ENCODE peak calls at places on chromosome 22, in ten cellular contexts. Z is AG04450, Y is osteocyte, O is iris pigment epithelial cell, J is neural crest cell, T is LoVo, F is iPS DF 6.9, S is ovary, E is left colon, G is germinal center. K is an unnamed sample.

GRCh38 chr22:49975543-49976389 is 15.2 kb downstream of the PIM3 start:
- DNase-seq in Z (no peak), Y (no peak), O (no peak), J (peak; percentile 9), T (no peak), F (no peak), S (peak; percentile 15), E (peak; percentile 58), G (no peak), K (no peak)

GRCh38 chr22:36027579-36027959 is 1.1 kb downstream of the RBFOX2 start:
- DNase-seq in Z (no peak), Y (peak; percentile 67), O (no peak), J (no peak), T (peak; percentile 13), F (no peak), S (peak; percentile 22), E (no peak), G (peak; percentile 16), K (peak; percentile 7)

GRCh38 chr22:50728523-50728931 is 9.5 kb upstream of the ACR start:
- DNase-seq in Z (no peak), Y (no peak), O (no peak), J (no peak), T (no peak), F (no peak), S (no peak), E (peak; percentile 20), G (no peak), K (no peak)

GRCh38 chr22:26847046-26847445 is 189.7 kb downstream of the MIAT start:
- DNase-seq in Z (no peak), Y (peak; percentile 34), O (peak; percentile 7), J (no peak), T (no peak), F (no peak), S (no peak), E (no peak), G (no peak), K (no peak)

GRCh38 chr22:44337658-44338004 is 24.9 kb upstream of the SHISAL1 start:
- DNase-seq in Z (peak; percentile 29), Y (no peak), O (peak; percentile 47), J (no peak), T (no peak), F (no peak), S (peak; percentile 86), E (no peak), G (no peak), K (no peak)

GRCh38 chr22:19431641-19432091 is at the start of gene HIRA:
- DNase-seq in Z (no peak), Y (peak; percentile 93), O (peak; percentile 82), J (peak; percentile 85), T (peak; percentile 74), F (no peak), S (peak; percentile 70), E (peak; percentile 57), G (peak; percentile 80), K (peak; percentile 71)

GRCh38 chr22:21797444-21798221 is 62.0 kb upstream of the YPEL1 start:
- DNase-seq in Z (no peak), Y (no peak), O (peak; percentile 59), J (no peak), T (no peak), F (no peak), S (no peak), E (no peak), G (no peak), K (no peak)

GRCh38 chr22:49747130-49747529 is 80.5 kb downstream of the BRD1 start:
- DNase-seq in Z (no peak), Y (no peak), O (no peak), J (no peak), T (no peak), F (no peak), S (no peak), E (no peak), G (no peak), K (no peak)

GRCh38 chr22:27149886-27150529 is 492.6 kb downstream of the MIAT start:
- DNase-seq in Z (no peak), Y (no peak), O (peak; percentile 51), J (no peak), T (no peak), F (no peak), S (no peak), E (no peak), G (no peak), K (no peak)

GRCh38 chr22:43153916-43154315 is 2.6 kb downstream of the TSPO start:
- DNase-seq in Z (no peak), Y (no peak), O (peak; percentile 44), J (no peak), T (no peak), F (no peak), S (no peak), E (no peak), G (no peak), K (no peak)

GRCh38 chr22:37048133-37048532 is 3.4 kb upstream of the KCTD17 start:
- DNase-seq in Z (no peak), Y (no peak), O (peak; percentile 26), J (no peak), T (no peak), F (no peak), S (no peak), E (no peak), G (no peak), K (no peak)

GRCh38 chr22:37282385-37282677 is at the start of gene CYTH4:
- DNase-seq in Z (no peak), Y (no peak), O (no peak), J (no peak), T (no peak), F (no peak), S (no peak), E (peak; percentile 78), G (peak; percentile 78), K (no peak)

GRCh38 chr22:39253427-39254070 is 8.8 kb upstream of the PDGFB start:
- DNase-seq in Z (peak; percentile 54), Y (no peak), O (peak; percentile 87), J (no peak), T (peak; percentile 78), F (no peak), S (peak; percentile 74), E (no peak), G (no peak), K (peak; percentile 89)

GRCh38 chr22:43476341-43476740 is 64.5 kb downstream of the MPPED1 start:
- DNase-seq in Z (no peak), Y (no peak), O (no peak), J (no peak), T (no peak), F (no peak), S (no peak), E (no peak), G (no peak), K (no peak)

GRCh38 chr22:50640857-50641647 is 13.1 kb upstream of the ARSA start:
- DNase-seq in Z (no peak), Y (no peak), O (no peak), J (no peak), T (no peak), F (no peak), S (no peak), E (no peak), G (no peak), K (no peak)

GRCh38 chr22:40289991-40290459 is 56.3 kb upstream of the ADSL start:
- DNase-seq in Z (no peak), Y (no peak), O (no peak), J (no peak), T (no peak), F (no peak), S (no peak), E (no peak), G (peak; percentile 6), K (no peak)

GRCh38 chr22:39452740-39453040 is 4.1 kb upstream of the MGAT3 start:
- DNase-seq in Z (no peak), Y (no peak), O (no peak), J (no peak), T (no peak), F (no peak), S (no peak), E (no peak), G (no peak), K (no peak)

GRCh38 chr22:47069270-47069669 is 306.8 kb downstream of the TBC1D22A start:
- DNase-seq in Z (no peak), Y (no peak), O (no peak), J (no peak), T (no peak), F (no peak), S (no peak), E (no peak), G (no peak), K (no peak)

GRCh38 chr22:27107824-27108223 is 450.4 kb downstream of the MIAT start:
- DNase-seq in Z (no peak), Y (no peak), O (peak; percentile 99), J (no peak), T (peak; percentile 68), F (no peak), S (peak; percentile 73), E (peak; percentile 44), G (no peak), K (no peak)

K was measured in prostate gland.